ENCODE peak calls at places on chromosomes 12 and 14, in ten cellular contexts. One of them, this sample, is unnamed.

GRCh38 chr12:109861689-109862314 is 18.5 kb downstream of the GLTP start:
- DNase-seq in fibroblast of the aortic adventitia: no peak
- DNase-seq in activated CD8-positive, alpha-beta T cell treated with anti-CD3 and anti-CD28 coated beads for 36 hours: no peak
- DNase-seq in GM20000: no peak
- DNase-seq in dorsolateral prefrontal cortex: no peak
- DNase-seq in epithelial cell of esophagus: no peak
- DNase-seq in OCI-LY7: no peak
- DNase-seq in HFF-Myc: no peak
- DNase-seq in A549: no peak
- DNase-seq in upper lobe of left lung: no peak
- DNase-seq in this sample: no peak

GRCh38 chr14:101584049-101584859 is 23.0 kb downstream of the DIO3 start:
- DNase-seq in fibroblast of the aortic adventitia: peak
- DNase-seq in activated CD8-positive, alpha-beta T cell treated with anti-CD3 and anti-CD28 coated beads for 36 hours: no peak
- DNase-seq in GM20000: no peak
- DNase-seq in dorsolateral prefrontal cortex: peak
- DNase-seq in epithelial cell of esophagus: no peak
- DNase-seq in OCI-LY7: no peak
- DNase-seq in HFF-Myc: peak
- DNase-seq in A549: no peak
- DNase-seq in upper lobe of left lung: no peak
- DNase-seq in this sample: no peak

GRCh38 chr12:107731376-107731775 is 29.6 kb downstream of the PRDM4 start:
- DNase-seq in fibroblast of the aortic adventitia: no peak
- DNase-seq in activated CD8-positive, alpha-beta T cell treated with anti-CD3 and anti-CD28 coated beads for 36 hours: no peak
- DNase-seq in GM20000: no peak
- DNase-seq in dorsolateral prefrontal cortex: no peak
- DNase-seq in epithelial cell of esophagus: peak
- DNase-seq in OCI-LY7: peak
- DNase-seq in HFF-Myc: no peak
- DNase-seq in A549: no peak
- DNase-seq in upper lobe of left lung: no peak
- DNase-seq in this sample: no peak

GRCh38 chr12:54052745-54053624 is 650 bp upstream of the HOXC4 start:
- DNase-seq in fibroblast of the aortic adventitia: no peak
- DNase-seq in activated CD8-positive, alpha-beta T cell treated with anti-CD3 and anti-CD28 coated beads for 36 hours: peak
- DNase-seq in GM20000: peak
- DNase-seq in dorsolateral prefrontal cortex: no peak
- DNase-seq in epithelial cell of esophagus: no peak
- DNase-seq in OCI-LY7: peak
- DNase-seq in HFF-Myc: no peak
- DNase-seq in A549: peak
- DNase-seq in upper lobe of left lung: no peak
- DNase-seq in this sample: no peak

GRCh38 chr12:125683748-125684381 is 618.6 kb downstream of the AACS start:
- DNase-seq in fibroblast of the aortic adventitia: no peak
- DNase-seq in activated CD8-positive, alpha-beta T cell treated with anti-CD3 and anti-CD28 coated beads for 36 hours: peak
- DNase-seq in GM20000: peak
- DNase-seq in dorsolateral prefrontal cortex: peak
- DNase-seq in epithelial cell of esophagus: peak
- DNase-seq in OCI-LY7: peak
- DNase-seq in HFF-Myc: no peak
- DNase-seq in A549: no peak
- DNase-seq in upper lobe of left lung: peak
- DNase-seq in this sample: peak

GRCh38 chr12:125579916-125580315 is 514.7 kb downstream of the AACS start:
- DNase-seq in fibroblast of the aortic adventitia: no peak
- DNase-seq in activated CD8-positive, alpha-beta T cell treated with anti-CD3 and anti-CD28 coated beads for 36 hours: no peak
- DNase-seq in GM20000: no peak
- DNase-seq in dorsolateral prefrontal cortex: no peak
- DNase-seq in epithelial cell of esophagus: no peak
- DNase-seq in OCI-LY7: peak
- DNase-seq in HFF-Myc: no peak
- DNase-seq in A549: no peak
- DNase-seq in upper lobe of left lung: no peak
- DNase-seq in this sample: no peak

GRCh38 chr12:27619308-27619707 is 76.9 kb upstream of the REP15 start:
- DNase-seq in fibroblast of the aortic adventitia: peak
- DNase-seq in activated CD8-positive, alpha-beta T cell treated with anti-CD3 and anti-CD28 coated beads for 36 hours: peak
- DNase-seq in GM20000: no peak
- DNase-seq in dorsolateral prefrontal cortex: no peak
- DNase-seq in epithelial cell of esophagus: peak
- DNase-seq in OCI-LY7: no peak
- DNase-seq in HFF-Myc: peak
- DNase-seq in A549: peak
- DNase-seq in upper lobe of left lung: no peak
- DNase-seq in this sample: no peak

GRCh38 chr14:87955501-87955900 is 37.5 kb downstream of the GALC start:
- DNase-seq in fibroblast of the aortic adventitia: no peak
- DNase-seq in activated CD8-positive, alpha-beta T cell treated with anti-CD3 and anti-CD28 coated beads for 36 hours: no peak
- DNase-seq in GM20000: no peak
- DNase-seq in dorsolateral prefrontal cortex: no peak
- DNase-seq in epithelial cell of esophagus: peak
- DNase-seq in OCI-LY7: no peak
- DNase-seq in HFF-Myc: no peak
- DNase-seq in A549: no peak
- DNase-seq in upper lobe of left lung: no peak
- DNase-seq in this sample: no peak

GRCh38 chr12:24360461-24360860 is 411.0 kb upstream of the SOX5 start:
- DNase-seq in fibroblast of the aortic adventitia: no peak
- DNase-seq in activated CD8-positive, alpha-beta T cell treated with anti-CD3 and anti-CD28 coated beads for 36 hours: no peak
- DNase-seq in GM20000: no peak
- DNase-seq in dorsolateral prefrontal cortex: no peak
- DNase-seq in epithelial cell of esophagus: no peak
- DNase-seq in OCI-LY7: no peak
- DNase-seq in HFF-Myc: no peak
- DNase-seq in A549: no peak
- DNase-seq in upper lobe of left lung: no peak
- DNase-seq in this sample: no peak

GRCh38 chr12:94458882-94459772 is 540 bp downstream of the CEP83 start:
- DNase-seq in fibroblast of the aortic adventitia: peak
- DNase-seq in activated CD8-positive, alpha-beta T cell treated with anti-CD3 and anti-CD28 coated beads for 36 hours: peak
- DNase-seq in GM20000: peak
- DNase-seq in dorsolateral prefrontal cortex: no peak
- DNase-seq in epithelial cell of esophagus: peak
- DNase-seq in OCI-LY7: peak
- DNase-seq in HFF-Myc: no peak
- DNase-seq in A549: peak
- DNase-seq in upper lobe of left lung: no peak
- DNase-seq in this sample: peak

GRCh38 chr12:6765634-6766581 is at the start of gene PTMS:
- DNase-seq in fibroblast of the aortic adventitia: peak
- DNase-seq in activated CD8-positive, alpha-beta T cell treated with anti-CD3 and anti-CD28 coated beads for 36 hours: no peak
- DNase-seq in GM20000: peak
- DNase-seq in dorsolateral prefrontal cortex: peak
- DNase-seq in epithelial cell of esophagus: peak
- DNase-seq in OCI-LY7: peak
- DNase-seq in HFF-Myc: peak
- DNase-seq in A549: peak
- DNase-seq in upper lobe of left lung: peak
- DNase-seq in this sample: peak

GRCh38 chr12:24381790-24382189 is 432.3 kb upstream of the SOX5 start:
- DNase-seq in fibroblast of the aortic adventitia: no peak
- DNase-seq in activated CD8-positive, alpha-beta T cell treated with anti-CD3 and anti-CD28 coated beads for 36 hours: no peak
- DNase-seq in GM20000: no peak
- DNase-seq in dorsolateral prefrontal cortex: no peak
- DNase-seq in epithelial cell of esophagus: no peak
- DNase-seq in OCI-LY7: no peak
- DNase-seq in HFF-Myc: no peak
- DNase-seq in A549: no peak
- DNase-seq in upper lobe of left lung: no peak
- DNase-seq in this sample: no peak

GRCh38 chr14:69288956-69289705 is 29.2 kb downstream of the GALNT16 start:
- DNase-seq in fibroblast of the aortic adventitia: no peak
- DNase-seq in activated CD8-positive, alpha-beta T cell treated with anti-CD3 and anti-CD28 coated beads for 36 hours: no peak
- DNase-seq in GM20000: no peak
- DNase-seq in dorsolateral prefrontal cortex: no peak
- DNase-seq in epithelial cell of esophagus: no peak
- DNase-seq in OCI-LY7: no peak
- DNase-seq in HFF-Myc: no peak
- DNase-seq in A549: no peak
- DNase-seq in upper lobe of left lung: no peak
- DNase-seq in this sample: no peak

GRCh38 chr14:35807131-35807961 is 1.7 kb downstream of the RALGAPA1 start:
- DNase-seq in fibroblast of the aortic adventitia: no peak
- DNase-seq in activated CD8-positive, alpha-beta T cell treated with anti-CD3 and anti-CD28 coated beads for 36 hours: no peak
- DNase-seq in GM20000: no peak
- DNase-seq in dorsolateral prefrontal cortex: no peak
- DNase-seq in epithelial cell of esophagus: no peak
- DNase-seq in OCI-LY7: no peak
- DNase-seq in HFF-Myc: no peak
- DNase-seq in A549: no peak
- DNase-seq in upper lobe of left lung: no peak
- DNase-seq in this sample: no peak

GRCh38 chr12:58172433-58173073 is 231.2 kb downstream of the ATP23 start:
- DNase-seq in fibroblast of the aortic adventitia: no peak
- DNase-seq in activated CD8-positive, alpha-beta T cell treated with anti-CD3 and anti-CD28 coated beads for 36 hours: no peak
- DNase-seq in GM20000: no peak
- DNase-seq in dorsolateral prefrontal cortex: no peak
- DNase-seq in epithelial cell of esophagus: no peak
- DNase-seq in OCI-LY7: no peak
- DNase-seq in HFF-Myc: no peak
- DNase-seq in A549: no peak
- DNase-seq in upper lobe of left lung: no peak
- DNase-seq in this sample: no peak

GRCh38 chr12:58174316-58174715 is 232.9 kb downstream of the ATP23 start:
- DNase-seq in fibroblast of the aortic adventitia: no peak
- DNase-seq in activated CD8-positive, alpha-beta T cell treated with anti-CD3 and anti-CD28 coated beads for 36 hours: no peak
- DNase-seq in GM20000: no peak
- DNase-seq in dorsolateral prefrontal cortex: no peak
- DNase-seq in epithelial cell of esophagus: no peak
- DNase-seq in OCI-LY7: no peak
- DNase-seq in HFF-Myc: no peak
- DNase-seq in A549: no peak
- DNase-seq in upper lobe of left lung: no peak
- DNase-seq in this sample: no peak

GRCh38 chr12:58177366-58177765 is 236.0 kb downstream of the ATP23 start:
- DNase-seq in fibroblast of the aortic adventitia: no peak
- DNase-seq in activated CD8-positive, alpha-beta T cell treated with anti-CD3 and anti-CD28 coated beads for 36 hours: no peak
- DNase-seq in GM20000: no peak
- DNase-seq in dorsolateral prefrontal cortex: no peak
- DNase-seq in epithelial cell of esophagus: no peak
- DNase-seq in OCI-LY7: no peak
- DNase-seq in HFF-Myc: no peak
- DNase-seq in A549: no peak
- DNase-seq in upper lobe of left lung: no peak
- DNase-seq in this sample: no peak

GRCh38 chr12:58171914-58172313 is 230.5 kb downstream of the ATP23 start:
- DNase-seq in fibroblast of the aortic adventitia: peak
- DNase-seq in activated CD8-positive, alpha-beta T cell treated with anti-CD3 and anti-CD28 coated beads for 36 hours: no peak
- DNase-seq in GM20000: no peak
- DNase-seq in dorsolateral prefrontal cortex: no peak
- DNase-seq in epithelial cell of esophagus: no peak
- DNase-seq in OCI-LY7: no peak
- DNase-seq in HFF-Myc: peak
- DNase-seq in A549: no peak
- DNase-seq in upper lobe of left lung: no peak
- DNase-seq in this sample: no peak

GRCh38 chr12:58176296-58176869 is 235.0 kb downstream of the ATP23 start:
- DNase-seq in fibroblast of the aortic adventitia: peak
- DNase-seq in activated CD8-positive, alpha-beta T cell treated with anti-CD3 and anti-CD28 coated beads for 36 hours: peak
- DNase-seq in GM20000: no peak
- DNase-seq in dorsolateral prefrontal cortex: no peak
- DNase-seq in epithelial cell of esophagus: peak
- DNase-seq in OCI-LY7: peak
- DNase-seq in HFF-Myc: peak
- DNase-seq in A549: peak
- DNase-seq in upper lobe of left lung: peak
- DNase-seq in this sample: peak
- TF ChIP-seq CTCF in fibroblast of the aortic adventitia: peak
- TF ChIP-seq CTCF in activated CD8-positive, alpha-beta T cell treated with anti-CD3 and anti-CD28 coated beads for 36 hours: peak
- TF ChIP-seq CTCF in GM20000: peak
- TF ChIP-seq CTCF in dorsolateral prefrontal cortex: peak
- TF ChIP-seq CTCF in epithelial cell of esophagus: peak
- TF ChIP-seq CTCF in OCI-LY7: peak
- TF ChIP-seq CTCF in HFF-Myc: peak
- TF ChIP-seq CTCF in A549: peak
- TF ChIP-seq CTCF in upper lobe of left lung: peak
- TF ChIP-seq CTCF in this sample: peak

GRCh38 chr12:117727301-117727700 is 241.5 kb downstream of the KSR2 start:
- DNase-seq in fibroblast of the aortic adventitia: no peak
- DNase-seq in activated CD8-positive, alpha-beta T cell treated with anti-CD3 and anti-CD28 coated beads for 36 hours: no peak
- DNase-seq in GM20000: no peak
- DNase-seq in dorsolateral prefrontal cortex: no peak
- DNase-seq in epithelial cell of esophagus: no peak
- DNase-seq in OCI-LY7: no peak
- DNase-seq in HFF-Myc: no peak
- DNase-seq in A549: no peak
- DNase-seq in upper lobe of left lung: no peak
- DNase-seq in this sample: no peak
- TF ChIP-seq CTCF in fibroblast of the aortic adventitia: no peak
- TF ChIP-seq CTCF in activated CD8-positive, alpha-beta T cell treated with anti-CD3 and anti-CD28 coated beads for 36 hours: no peak
- TF ChIP-seq CTCF in GM20000: no peak
- TF ChIP-seq CTCF in dorsolateral prefrontal cortex: no peak
- TF ChIP-seq CTCF in epithelial cell of esophagus: no peak
- TF ChIP-seq CTCF in OCI-LY7: no peak
- TF ChIP-seq CTCF in HFF-Myc: no peak
- TF ChIP-seq CTCF in A549: no peak
- TF ChIP-seq CTCF in upper lobe of left lung: no peak
- TF ChIP-seq CTCF in this sample: no peak

GRCh38 chr12:106282457-106283097 is 20.0 kb upstream of the TCP11L2 start:
- DNase-seq in fibroblast of the aortic adventitia: peak
- DNase-seq in activated CD8-positive, alpha-beta T cell treated with anti-CD3 and anti-CD28 coated beads for 36 hours: peak
- DNase-seq in GM20000: peak
- DNase-seq in dorsolateral prefrontal cortex: no peak
- DNase-seq in epithelial cell of esophagus: peak
- DNase-seq in OCI-LY7: peak
- DNase-seq in HFF-Myc: no peak
- DNase-seq in A549: peak
- DNase-seq in upper lobe of left lung: peak
- DNase-seq in this sample: peak
- TF ChIP-seq CTCF in fibroblast of the aortic adventitia: peak
- TF ChIP-seq CTCF in activated CD8-positive, alpha-beta T cell treated with anti-CD3 and anti-CD28 coated beads for 36 hours: peak
- TF ChIP-seq CTCF in GM20000: peak
- TF ChIP-seq CTCF in dorsolateral prefrontal cortex: peak
- TF ChIP-seq CTCF in epithelial cell of esophagus: peak
- TF ChIP-seq CTCF in OCI-LY7: peak
- TF ChIP-seq CTCF in HFF-Myc: peak
- TF ChIP-seq CTCF in A549: peak
- TF ChIP-seq CTCF in upper lobe of left lung: peak
- TF ChIP-seq CTCF in this sample: peak

DNA sequence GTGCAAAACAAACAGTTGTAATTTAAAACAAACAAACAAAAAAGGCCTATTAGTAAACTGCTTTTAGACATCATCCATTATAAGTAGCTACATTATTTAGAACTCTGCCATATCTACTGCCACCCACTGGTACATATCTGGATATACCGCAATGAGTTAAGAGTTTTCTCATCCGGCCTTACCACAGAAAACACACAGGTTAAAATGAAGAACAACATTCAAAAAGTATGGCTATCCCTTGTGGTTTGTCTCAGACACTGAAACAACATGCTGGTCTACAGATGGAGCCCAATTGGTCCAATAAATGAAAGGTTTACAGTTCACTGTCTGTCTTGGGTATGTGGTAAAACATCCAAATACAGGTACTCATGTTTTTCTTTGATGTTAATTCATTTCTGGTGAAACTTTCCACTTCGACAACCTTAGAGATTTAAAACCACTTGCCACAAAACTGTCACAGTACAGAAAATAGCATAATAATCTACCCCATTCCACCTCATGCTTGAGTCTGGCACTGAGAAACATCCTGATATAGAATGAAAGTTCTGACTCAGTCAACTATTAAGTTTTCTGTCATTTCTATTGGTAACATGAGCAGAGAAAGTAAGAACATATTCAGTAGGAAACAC is 354.3 kb downstream of the CEP128 start:
- DNase-seq in fibroblast of the aortic adventitia: peak
- DNase-seq in activated CD8-positive, alpha-beta T cell treated with anti-CD3 and anti-CD28 coated beads for 36 hours: peak
- DNase-seq in GM20000: peak
- DNase-seq in dorsolateral prefrontal cortex: no peak
- DNase-seq in epithelial cell of esophagus: peak
- DNase-seq in OCI-LY7: peak
- DNase-seq in HFF-Myc: peak
- DNase-seq in A549: no peak
- DNase-seq in upper lobe of left lung: no peak
- DNase-seq in this sample: no peak
- TF ChIP-seq CTCF in fibroblast of the aortic adventitia: peak
- TF ChIP-seq CTCF in activated CD8-positive, alpha-beta T cell treated with anti-CD3 and anti-CD28 coated beads for 36 hours: peak
- TF ChIP-seq CTCF in GM20000: no peak
- TF ChIP-seq CTCF in dorsolateral prefrontal cortex: peak
- TF ChIP-seq CTCF in epithelial cell of esophagus: peak
- TF ChIP-seq CTCF in OCI-LY7: peak
- TF ChIP-seq CTCF in HFF-Myc: peak
- TF ChIP-seq CTCF in A549: peak
- TF ChIP-seq CTCF in upper lobe of left lung: no peak
- TF ChIP-seq CTCF in this sample: peak